ENCODE peak calls at places on chromosomes 6 and 20, in eight cellular contexts. C is heart left ventricle, N is esophagus squamous epithelium, K is HCT116, I is ovary, Y is thyroid gland, T is stomach, J is tibial nerve. G is an unnamed sample.
A peak's percentile ranks its signal among the peaks of the same experiment; 100 is the strongest.

GRCh38 chr6:34196116-34196832 is 40.4 kb upstream of the HMGA1 start:
- DNase-seq in C (peak; percentile 94), N (peak; percentile 46), K (peak; percentile 26), I (peak; percentile 92), Y (peak; percentile 88), T (peak; percentile 90), J (peak; percentile 86), G (peak; percentile 89)

GRCh38 chr6:85261250-85261649 is 188.6 kb upstream of the NT5E start:
- DNase-seq in C (no peak), N (no peak), K (no peak), I (no peak), Y (no peak), T (no peak), J (peak; percentile 38), G (no peak)

GRCh38 chr6:108671790-108672189 is 111.1 kb downstream of the FOXO3 start:
- DNase-seq in C (no peak), N (no peak), K (no peak), I (no peak), Y (no peak), T (no peak), J (no peak), G (no peak)

GRCh38 chr6:67896476-67896875 is 738.6 kb upstream of the ADGRB3 start:
- DNase-seq in C (no peak), N (no peak), K (no peak), I (no peak), Y (no peak), T (no peak), J (no peak), G (no peak)

GRCh38 chr6:27889275-27889627 is 22.9 kb downstream of the OR2B2 start:
- DNase-seq in C (no peak), N (no peak), K (no peak), I (no peak), Y (no peak), T (no peak), J (no peak), G (no peak)

GRCh38 chr20:17161661-17162410 is 65.0 kb upstream of the PCSK2 start:
- DNase-seq in C (no peak), N (no peak), K (no peak), I (no peak), Y (no peak), T (no peak), J (no peak), G (no peak)

GRCh38 chr20:46461808-46462207 is 51.6 kb downstream of the ZNF334 start:
- DNase-seq in C (no peak), N (no peak), K (no peak), I (no peak), Y (no peak), T (no peak), J (no peak), G (no peak)

GRCh38 chr6:53795702-53796450 is 1.1 kb downstream of the LRRC1 start:
- DNase-seq in C (peak; percentile 76), N (no peak), K (no peak), I (peak; percentile 54), Y (peak; percentile 73), T (peak; percentile 60), J (no peak), G (peak; percentile 58)

GRCh38 chr6:144330588-144330987 is 45.5 kb downstream of the UTRN start:
- DNase-seq in C (no peak), N (no peak), K (peak; percentile 51), I (no peak), Y (peak; percentile 96), T (peak; percentile 85), J (no peak), G (peak; percentile 82)

GRCh38 chr20:50292324-50293243 is 102.0 kb downstream of the CEBPB start:
- DNase-seq in C (peak; percentile 94), N (peak; percentile 27), K (no peak), I (peak; percentile 99), Y (peak; percentile 97), T (peak; percentile 91), J (peak; percentile 96), G (peak; percentile 83)

GRCh38 chr6:72238900-72239299 is 352.6 kb downstream of the RIMS1 start:
- DNase-seq in C (no peak), N (no peak), K (no peak), I (no peak), Y (no peak), T (no peak), J (no peak), G (no peak)

GRCh38 chr6:46390153-46390876 is 100.9 kb downstream of the RCAN2 start:
- DNase-seq in C (no peak), N (no peak), K (no peak), I (no peak), Y (no peak), T (no peak), J (no peak), G (no peak)

DNA sequence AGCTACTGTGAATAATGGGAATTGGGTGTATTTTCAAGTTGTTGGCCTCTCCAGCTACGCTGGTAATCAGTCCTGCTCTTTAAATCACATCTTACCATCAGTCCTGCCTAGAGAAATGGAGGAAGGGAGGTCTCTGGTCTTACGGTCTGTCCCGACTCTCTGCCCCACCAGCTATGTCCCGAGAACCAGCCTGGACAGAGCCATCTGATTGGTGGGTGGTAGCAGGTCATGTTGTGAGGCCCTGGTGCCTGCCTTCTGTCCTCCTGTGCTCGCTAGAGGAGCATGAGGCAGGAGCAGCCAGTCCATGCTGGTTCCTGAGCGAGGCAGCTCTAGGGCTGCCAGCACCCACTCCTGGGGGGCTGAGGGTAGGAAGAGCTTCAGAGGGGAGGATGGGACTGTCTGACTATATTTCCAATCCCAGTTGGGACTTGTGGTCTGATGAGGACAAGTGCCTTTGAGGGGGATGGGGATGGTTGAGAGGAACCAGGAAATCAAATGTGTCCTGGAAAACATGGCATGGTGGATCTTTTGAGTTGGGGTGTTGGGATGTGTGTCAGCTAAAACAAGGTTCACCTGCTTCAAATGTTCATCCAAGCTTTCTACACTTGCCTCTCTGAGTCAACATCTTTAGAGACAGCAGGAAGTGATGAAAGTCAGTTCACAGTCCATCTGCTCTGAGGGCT is 33.0 kb downstream of the SYNJ2 start:
- DNase-seq in C (no peak), N (no peak), K (no peak), I (no peak), Y (no peak), T (no peak), J (no peak), G (no peak)
- TF ChIP-seq POLR2A in C (no peak), N (no peak), K (no peak), I (no peak), Y (no peak), T (no peak), J (no peak), G (no peak)

GRCh38 chr6:134173936-134174789 is 121.7 kb upstream of the SLC2A12 start:
- DNase-seq in C (peak; percentile 83), N (no peak), K (peak; percentile 76), I (peak; percentile 91), Y (peak; percentile 86), T (peak; percentile 87), J (peak; percentile 96), G (peak; percentile 90)

GRCh38 chr6:134177236-134177635 is 124.8 kb upstream of the SLC2A12 start:
- DNase-seq in C (no peak), N (no peak), K (no peak), I (no peak), Y (no peak), T (no peak), J (no peak), G (no peak)

GRCh38 chr6:134176283-134176975 is 124.0 kb upstream of the SLC2A12 start:
- DNase-seq in C (peak; percentile 82), N (no peak), K (no peak), I (peak; percentile 78), Y (peak; percentile 55), T (peak; percentile 62), J (no peak), G (no peak)

GRCh38 chr6:134174790-134175531 is 122.5 kb upstream of the SLC2A12 start:
- DNase-seq in C (peak; percentile 97), N (peak; percentile 55), K (peak; percentile 73), I (peak; percentile 97), Y (peak; percentile 95), T (peak; percentile 97), J (peak; percentile 91), G (peak; percentile 96)

DNA sequence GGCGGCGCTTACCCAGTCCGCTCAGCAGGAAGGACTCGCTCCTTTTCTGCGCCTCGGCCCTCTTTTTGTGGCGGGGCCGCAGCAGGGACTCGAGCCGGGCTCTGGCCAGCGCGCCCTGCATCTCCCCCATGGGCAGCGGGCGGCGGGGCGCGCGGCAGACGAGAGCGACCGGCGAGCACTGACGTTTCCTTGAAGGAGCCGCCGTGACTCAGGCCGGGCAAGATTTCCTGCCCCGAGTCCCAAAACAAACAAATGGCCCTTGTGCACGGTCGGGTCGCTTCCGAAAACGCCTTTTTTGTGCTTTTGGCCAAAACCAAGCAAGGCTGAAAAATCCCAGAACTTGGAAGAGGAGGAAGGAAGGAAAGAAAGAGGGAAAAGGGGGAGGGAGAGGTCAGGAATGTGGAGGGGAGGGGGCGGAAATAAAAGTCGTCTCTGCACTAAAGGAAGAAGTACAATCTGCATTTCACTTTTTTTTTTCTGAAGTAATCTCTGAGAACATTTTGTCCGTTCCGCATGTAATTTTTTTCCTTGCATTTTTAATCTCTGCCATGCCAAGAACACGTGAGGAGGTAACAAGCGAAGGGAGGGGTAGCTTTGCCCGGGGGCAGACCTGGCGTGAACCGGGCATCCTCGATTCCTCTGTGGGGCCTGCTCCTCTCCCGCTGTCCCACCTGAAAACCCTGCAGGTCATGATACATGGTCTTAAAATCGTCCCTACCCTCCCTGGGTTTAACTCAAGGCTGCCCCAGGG is 123.3 kb upstream of the SLC2A12 start:
- DNase-seq in C (peak; percentile 90), N (peak; percentile 46), K (peak; percentile 29), I (peak; percentile 80), Y (peak; percentile 88), T (peak; percentile 85), J (peak; percentile 36), G (peak; percentile 63)
- TF ChIP-seq CTCF in C (no peak), N (no peak), K (no peak), I (no peak), Y (no peak), T (no peak), J (no peak), G (no peak)

GRCh38 chr20:44284032-44284431 is 27.0 kb downstream of the FITM2 start:
- DNase-seq in C (no peak), N (no peak), K (no peak), I (no peak), Y (no peak), T (no peak), J (no peak), G (no peak)

GRCh38 chr20:44287272-44288097 is 23.5 kb downstream of the FITM2 start:
- DNase-seq in C (no peak), N (no peak), K (no peak), I (no peak), Y (peak; percentile 57), T (no peak), J (no peak), G (peak; percentile 44)

GRCh38 chr20:44291754-44292153 is 19.2 kb downstream of the FITM2 start:
- DNase-seq in C (no peak), N (no peak), K (no peak), I (no peak), Y (no peak), T (no peak), J (no peak), G (no peak)

DNA sequence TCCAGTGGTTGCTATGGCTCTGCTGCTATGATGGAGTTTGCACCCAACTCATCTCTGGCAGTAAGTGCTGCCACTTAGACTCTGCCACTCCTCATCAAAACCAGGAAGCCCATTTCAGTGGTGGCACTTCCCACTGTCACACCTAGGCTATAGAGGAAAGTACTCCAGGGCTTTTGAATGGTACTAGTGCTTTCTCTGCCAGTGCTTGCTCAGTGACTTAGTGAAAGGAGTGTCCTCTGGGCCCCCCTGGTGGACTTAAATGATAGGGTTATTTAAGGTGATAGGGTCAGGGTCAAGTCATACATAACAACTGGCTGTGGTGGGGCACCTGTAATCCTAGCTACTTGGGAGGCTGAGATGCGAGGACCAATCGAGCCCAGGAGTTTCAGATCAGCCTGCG is 22.8 kb downstream of the FITM2 start:
- DNase-seq in C (no peak), N (no peak), K (no peak), I (no peak), Y (no peak), T (no peak), J (no peak), G (peak; percentile 13)
- H3K36me3 ChIP-seq in C (no peaks in the 10 kb centered on the region), N (peaks cover 10% of the 10 kb centered on the region), K (no peaks in the 10 kb centered on the region), I (no peaks in the 10 kb centered on the region), Y (no peaks in the 10 kb centered on the region), T (no peaks in the 10 kb centered on the region), J (no peaks in the 10 kb centered on the region), G (no peaks in the 10 kb centered on the region)

GRCh38 chr6:154623391-154623790 is 109.8 kb upstream of the SCAF8 start:
- DNase-seq in C (no peak), N (no peak), K (no peak), I (no peak), Y (no peak), T (no peak), J (no peak), G (no peak)
- TF ChIP-seq POLR2A in C (no peak), N (no peak), K (no peak), I (no peak), Y (no peak), T (no peak), J (no peak), G (no peak)

G was measured in transverse colon.